ENCODE peak calls at places on chromosome 12, in seven cellular contexts. F is suprapubic skin, L is mesothelial cell of epicardium, S is adrenal gland, N is PC-9, C is IMR-90, V is HL-60. H is an unnamed sample.

GRCh38 chr12:52579468-52580450 is 6.1 kb upstream of the KRT74 start:
- DNase-seq in F (no peak), L (no peak), S (no peak), N (no peak), C (no peak), V (no peak), H (no peak)

GRCh38 chr12:3489057-3489456 is 1.9 kb upstream of the PRMT8 start:
- DNase-seq in F (no peak), L (no peak), S (no peak), N (no peak), C (no peak), V (no peak), H (no peak)

GRCh38 chr12:3596703-3597472 is 105.9 kb downstream of the PRMT8 start:
- DNase-seq in F (no peak), L (no peak), S (no peak), N (no peak), C (no peak), V (no peak), H (no peak)

GRCh38 chr12:14256555-14257169 is 108.8 kb upstream of the ATF7IP start:
- DNase-seq in F (peak; percentile 87), L (no peak), S (peak; percentile 84), N (peak; percentile 53), C (peak; percentile 85), V (peak; percentile 75), H (peak; percentile 87)

GRCh38 chr12:87427770-87428169 is 601.4 kb downstream of the C12orf50 start:
- DNase-seq in F (no peak), L (no peak), S (no peak), N (no peak), C (no peak), V (no peak), H (no peak)

GRCh38 chr12:45730842-45731336 is 1.4 kb downstream of the ARID2 start:
- DNase-seq in F (no peak), L (no peak), S (peak; percentile 21), N (no peak), C (peak; percentile 39), V (no peak), H (peak; percentile 62)

GRCh38 chr12:94987806-94988205 is 15.7 kb downstream of the NDUFA12 start:
- DNase-seq in F (no peak), L (no peak), S (no peak), N (no peak), C (no peak), V (no peak), H (no peak)

GRCh38 chr12:95815635-95816212 is 25.2 kb upstream of the NTN4 start:
- DNase-seq in F (no peak), L (no peak), S (no peak), N (no peak), C (peak; percentile 62), V (no peak), H (no peak)

GRCh38 chr12:38728894-38729293 is 176.5 kb downstream of the CPNE8 start:
- DNase-seq in F (no peak), L (no peak), S (no peak), N (no peak), C (no peak), V (no peak), H (no peak)

GRCh38 chr12:53739285-53740129 is 12.3 kb upstream of the CALCOCO1 start:
- DNase-seq in F (no peak), L (no peak), S (no peak), N (no peak), C (no peak), V (no peak), H (no peak)

GRCh38 chr12:100481021-100481420 is 7.4 kb downstream of the NR1H4 start:
- DNase-seq in F (no peak), L (no peak), S (no peak), N (no peak), C (no peak), V (no peak), H (no peak)

GRCh38 chr12:100031821-100032220 is 47.1 kb upstream of the ANKS1B start:
- DNase-seq in F (no peak), L (no peak), S (no peak), N (no peak), C (no peak), V (no peak), H (no peak)

GRCh38 chr12:47991592-47991991 is 12.7 kb downstream of the COL2A1 start:
- DNase-seq in F (peak; percentile 26), L (no peak), S (no peak), N (no peak), C (no peak), V (no peak), H (no peak)

GRCh38 chr12:132838464-132839080 is 9.9 kb upstream of the GOLGA3 start:
- DNase-seq in F (no peak), L (no peak), S (no peak), N (no peak), C (no peak), V (no peak), H (no peak)

GRCh38 chr12:104877107-104877705 is 80.9 kb downstream of the SLC41A2 start:
- DNase-seq in F (no peak), L (no peak), S (peak; percentile 36), N (peak; percentile 42), C (peak; percentile 49), V (no peak), H (peak; percentile 53)

GRCh38 chr12:121084229-121084628 is 45.2 kb upstream of the OASL start:
- DNase-seq in F (no peak), L (no peak), S (no peak), N (no peak), C (no peak), V (no peak), H (no peak)

GRCh38 chr12:14910090-14910915 is 24.6 kb upstream of the MGP start:
- DNase-seq in F (no peak), L (no peak), S (no peak), N (peak; percentile 12), C (peak; percentile 19), V (peak; percentile 14), H (peak; percentile 51)

GRCh38 chr12:112616469-112617190 is 174.9 kb upstream of the RPH3A start:
- DNase-seq in F (no peak), L (no peak), S (no peak), N (no peak), C (no peak), V (no peak), H (no peak)

GRCh38 chr12:6336859-6337744 is 4.8 kb downstream of the TNFRSF1A start:
- DNase-seq in F (no peak), L (no peak), S (peak; percentile 46), N (no peak), C (no peak), V (peak; percentile 84), H (peak; percentile 71)

GRCh38 chr12:52351196-52352059 is 15.9 kb downstream of the KRT85 start:
- DNase-seq in F (no peak), L (no peak), S (no peak), N (no peak), C (no peak), V (no peak), H (peak; percentile 64)

GRCh38 chr12:28885275-28885674 is 263.8 kb upstream of the FAR2 start:
- DNase-seq in F (no peak), L (no peak), S (no peak), N (no peak), C (no peak), V (no peak), H (no peak)

GRCh38 chr12:1797011-1797901 is 23.1 kb upstream of the LRTM2 start:
- DNase-seq in F (peak; percentile 88), L (peak; percentile 25), S (peak; percentile 36), N (no peak), C (no peak), V (peak; percentile 74), H (peak; percentile 64)
- TF ChIP-seq CTCF in F (no peak), L (no peak), S (no peak), N (no peak), C (no peak), V (no peak), H (no peak)

DNA sequence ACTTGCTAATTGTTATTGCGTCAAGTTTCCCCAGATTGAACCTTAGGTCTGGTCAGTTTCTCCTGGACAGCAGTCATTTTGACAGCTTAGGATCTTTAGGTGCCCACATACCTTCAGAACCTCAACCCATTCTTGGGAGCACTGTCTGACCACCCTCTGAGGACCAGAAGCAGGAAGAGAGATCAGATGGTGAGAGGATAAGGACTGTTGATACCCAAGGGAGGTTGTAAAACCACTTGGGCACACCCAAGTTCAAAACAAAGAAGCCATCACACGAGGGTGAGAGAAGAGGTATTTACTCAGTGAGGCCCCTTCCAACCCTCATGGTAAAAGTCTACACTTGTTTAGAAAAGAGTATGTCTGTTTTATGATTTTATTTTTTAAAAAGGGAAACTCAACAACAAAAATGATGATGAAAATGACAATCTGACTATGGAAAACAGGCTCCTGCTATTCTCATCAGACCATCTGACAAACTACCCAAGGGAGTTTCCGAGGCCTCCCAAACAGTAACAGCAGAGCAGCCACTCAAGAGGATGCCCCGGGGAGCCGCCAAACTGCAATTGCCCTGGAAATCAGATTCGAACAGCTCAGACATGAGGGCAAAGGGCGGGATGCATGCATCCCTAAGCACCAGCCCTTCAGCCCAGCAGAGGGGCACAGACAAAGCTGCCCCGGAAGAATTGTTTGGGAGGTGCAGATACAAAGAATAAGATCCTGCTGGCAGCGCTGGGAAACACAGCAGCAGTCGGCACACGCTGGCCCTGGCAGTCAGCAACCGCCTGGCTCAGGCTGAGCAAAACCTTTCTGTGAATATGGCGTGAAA is 162.6 kb upstream of the PLEKHG7 start:
- DNase-seq in F (no peak), L (no peak), S (no peak), N (no peak), C (no peak), V (no peak), H (peak; percentile 29)
- TF ChIP-seq CTCF in F (no peak), L (no peak), S (no peak), N (no peak), C (no peak), V (no peak), H (no peak)

GRCh38 chr12:124334976-124335375 is 40.1 kb downstream of the RFLNA start:
- DNase-seq in F (no peak), L (no peak), S (no peak), N (no peak), C (no peak), V (no peak), H (no peak)

GRCh38 chr12:124333724-124334123 is 38.8 kb downstream of the RFLNA start:
- DNase-seq in F (no peak), L (no peak), S (no peak), N (no peak), C (no peak), V (no peak), H (no peak)

GRCh38 chr12:124334266-124334665 is 39.4 kb downstream of the RFLNA start:
- DNase-seq in F (no peak), L (no peak), S (no peak), N (no peak), C (no peak), V (no peak), H (no peak)

GRCh38 chr12:124332900-124333299 is 38.0 kb downstream of the RFLNA start:
- DNase-seq in F (no peak), L (no peak), S (no peak), N (no peak), C (no peak), V (no peak), H (no peak)

GRCh38 chr12:124332068-124332672 is 37.3 kb downstream of the RFLNA start:
- DNase-seq in F (no peak), L (no peak), S (no peak), N (no peak), C (no peak), V (no peak), H (no peak)
- TF ChIP-seq CTCF in F (no peak), L (no peak), S (no peak), N (peak; percentile 52), C (peak; percentile 19), V (no peak), H (no peak)

DNA sequence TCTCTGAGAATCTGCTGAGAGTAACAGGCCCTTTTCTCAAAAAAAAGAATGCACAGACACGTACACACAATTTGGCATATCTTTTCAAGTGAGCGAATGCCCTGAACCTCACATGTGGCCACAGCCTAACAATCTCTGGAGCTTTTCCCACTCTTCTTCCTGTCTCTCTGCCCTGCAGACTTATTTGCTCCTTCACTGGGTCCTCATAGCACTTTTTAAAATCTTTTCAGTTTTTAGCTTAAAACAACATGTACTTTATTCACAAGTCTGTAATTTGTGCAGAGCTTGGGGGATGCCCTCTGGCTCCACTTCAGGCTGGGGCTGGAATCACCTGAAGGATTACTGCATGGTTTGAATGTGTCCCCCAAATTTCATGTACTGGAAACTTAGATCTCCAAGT is 9.0 kb downstream of the MAP1LC3B2 start:
- DNase-seq in F (no peak), L (no peak), S (no peak), N (no peak), C (no peak), V (no peak), H (no peak)
- TF ChIP-seq CTCF in F (no peak), L (no peak), S (no peak), N (no peak), C (no peak), V (no peak), H (no peak)

H was measured in activated CD8-positive, alpha-beta T cell treated with anti-CD3 and anti-CD28 coated beads for 36 hours.